ENCODE peak calls at places on chromosomes 7 and 10, in six cellular contexts. One of them, this sample, is unnamed.

GRCh38 chr10:52108236-52108635 is 205.8 kb upstream of the DKK1 start:
- ATAC-seq in Panc1: no peak
- ATAC-seq in gastrocnemius medialis: peak; percentile 64
- ATAC-seq in GM23338: no peak
- ATAC-seq in heart left ventricle: peak; percentile 54
- ATAC-seq in HCT116: no peak
- ATAC-seq in this sample: no peak

GRCh38 chr10:7492660-7493046 is 81.8 kb upstream of the SFMBT2 start:
- ATAC-seq in Panc1: no peak
- ATAC-seq in gastrocnemius medialis: no peak
- ATAC-seq in GM23338: no peak
- ATAC-seq in heart left ventricle: no peak
- ATAC-seq in HCT116: no peak
- ATAC-seq in this sample: no peak

GRCh38 chr7:28311670-28312069 is 100.6 kb upstream of the CREB5 start:
- ATAC-seq in Panc1: no peak
- ATAC-seq in gastrocnemius medialis: no peak
- ATAC-seq in GM23338: peak; percentile 84
- ATAC-seq in heart left ventricle: no peak
- ATAC-seq in HCT116: no peak
- ATAC-seq in this sample: no peak

GRCh38 chr7:142001163-142001874 is 5.6 kb downstream of the MGAM start:
- ATAC-seq in Panc1: no peak
- ATAC-seq in gastrocnemius medialis: no peak
- ATAC-seq in GM23338: no peak
- ATAC-seq in heart left ventricle: no peak
- ATAC-seq in HCT116: peak; percentile 68
- ATAC-seq in this sample: no peak

GRCh38 chr7:74051193-74051592 is 23.2 kb downstream of the ELN start:
- ATAC-seq in Panc1: peak; percentile 9
- ATAC-seq in gastrocnemius medialis: no peak
- ATAC-seq in GM23338: no peak
- ATAC-seq in heart left ventricle: no peak
- ATAC-seq in HCT116: no peak
- ATAC-seq in this sample: peak; percentile 7

GRCh38 chr7:2037805-2038635 is 194.7 kb downstream of the MAD1L1 start:
- ATAC-seq in Panc1: no peak
- ATAC-seq in gastrocnemius medialis: no peak
- ATAC-seq in GM23338: no peak
- ATAC-seq in heart left ventricle: peak; percentile 31
- ATAC-seq in HCT116: no peak
- ATAC-seq in this sample: no peak

GRCh38 chr7:151745090-151745638 is 131.8 kb downstream of the PRKAG2 start:
- ATAC-seq in Panc1: peak; percentile 86
- ATAC-seq in gastrocnemius medialis: peak; percentile 76
- ATAC-seq in GM23338: no peak
- ATAC-seq in heart left ventricle: peak; percentile 91
- ATAC-seq in HCT116: peak; percentile 97
- ATAC-seq in this sample: no peak

GRCh38 chr10:14761372-14761771 is 13.3 kb downstream of the FAM107B start:
- ATAC-seq in Panc1: no peak
- ATAC-seq in gastrocnemius medialis: no peak
- ATAC-seq in GM23338: no peak
- ATAC-seq in heart left ventricle: no peak
- ATAC-seq in HCT116: no peak
- ATAC-seq in this sample: no peak

GRCh38 chr7:102064361-102065025 is 222.2 kb upstream of the SH2B2 start:
- ATAC-seq in Panc1: peak; percentile 64
- ATAC-seq in gastrocnemius medialis: no peak
- ATAC-seq in GM23338: peak; percentile 52
- ATAC-seq in heart left ventricle: peak; percentile 86
- ATAC-seq in HCT116: peak; percentile 62
- ATAC-seq in this sample: peak; percentile 14

GRCh38 chr10:96082153-96082552 is 38.8 kb downstream of the CCNJ start:
- ATAC-seq in Panc1: no peak
- ATAC-seq in gastrocnemius medialis: no peak
- ATAC-seq in GM23338: no peak
- ATAC-seq in heart left ventricle: no peak
- ATAC-seq in HCT116: no peak
- ATAC-seq in this sample: no peak

GRCh38 chr7:50838675-50839377 is 56.1 kb upstream of the GRB10 start:
- ATAC-seq in Panc1: no peak
- ATAC-seq in gastrocnemius medialis: peak; percentile 94
- ATAC-seq in GM23338: no peak
- ATAC-seq in heart left ventricle: peak; percentile 90
- ATAC-seq in HCT116: no peak
- ATAC-seq in this sample: peak; percentile 79

GRCh38 chr7:55550010-55550409 is 22.3 kb downstream of the VOPP1 start:
- ATAC-seq in Panc1: peak; percentile 64
- ATAC-seq in gastrocnemius medialis: peak; percentile 18
- ATAC-seq in GM23338: no peak
- ATAC-seq in heart left ventricle: peak; percentile 14
- ATAC-seq in HCT116: peak; percentile 80
- ATAC-seq in this sample: no peak

GRCh38 chr7:55549457-55549856 is 22.8 kb downstream of the VOPP1 start:
- ATAC-seq in Panc1: no peak
- ATAC-seq in gastrocnemius medialis: no peak
- ATAC-seq in GM23338: no peak
- ATAC-seq in heart left ventricle: no peak
- ATAC-seq in HCT116: no peak
- ATAC-seq in this sample: no peak

GRCh38 chr7:55548295-55548731 is 24.0 kb downstream of the VOPP1 start:
- ATAC-seq in Panc1: no peak
- ATAC-seq in gastrocnemius medialis: no peak
- ATAC-seq in GM23338: no peak
- ATAC-seq in heart left ventricle: no peak
- ATAC-seq in HCT116: no peak
- ATAC-seq in this sample: no peak

GRCh38 chr7:55545496-55545895 is 26.8 kb downstream of the VOPP1 start:
- ATAC-seq in Panc1: peak; percentile 71
- ATAC-seq in gastrocnemius medialis: peak; percentile 54
- ATAC-seq in GM23338: peak; percentile 44
- ATAC-seq in heart left ventricle: peak; percentile 90
- ATAC-seq in HCT116: no peak
- ATAC-seq in this sample: no peak

DNA sequence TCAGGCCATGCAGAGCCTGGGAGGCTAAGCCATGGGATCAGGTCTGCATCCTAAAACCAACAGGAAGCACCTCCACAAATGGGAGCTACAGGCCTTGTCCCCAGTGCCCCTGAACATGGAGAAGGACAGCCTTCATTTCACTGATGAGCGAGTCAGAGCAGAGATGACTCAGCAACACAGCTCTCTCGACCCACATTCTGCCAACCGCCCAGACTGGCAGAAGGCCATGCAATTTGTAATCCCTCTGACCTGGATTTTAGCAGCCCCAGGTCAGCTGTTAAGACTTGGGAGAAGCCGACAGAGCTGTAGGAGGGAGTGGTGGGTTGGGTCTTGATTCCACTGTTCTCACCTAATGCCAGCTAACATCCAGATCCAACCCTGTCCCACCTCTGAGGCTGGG is 25.5 kb downstream of the VOPP1 start:
- ATAC-seq in Panc1: peak; percentile 89
- ATAC-seq in gastrocnemius medialis: peak; percentile 90
- ATAC-seq in GM23338: peak; percentile 37
- ATAC-seq in heart left ventricle: peak; percentile 89
- ATAC-seq in HCT116: peak; percentile 83
- ATAC-seq in this sample: peak; percentile 78
- H3K4me1 ChIP-seq in Panc1: peaks cover 48% of the 10 kb centered on the region
- H3K4me1 ChIP-seq in gastrocnemius medialis: peaks cover 80% of the 10 kb centered on the region
- H3K4me1 ChIP-seq in GM23338: peaks cover 45% of the 10 kb centered on the region
- H3K4me1 ChIP-seq in heart left ventricle: no peaks in the 10 kb centered on the region
- H3K4me1 ChIP-seq in HCT116: peaks cover 29% of the 10 kb centered on the region
- H3K4me1 ChIP-seq in this sample: peaks cover 4% of the 10 kb centered on the region

DNA sequence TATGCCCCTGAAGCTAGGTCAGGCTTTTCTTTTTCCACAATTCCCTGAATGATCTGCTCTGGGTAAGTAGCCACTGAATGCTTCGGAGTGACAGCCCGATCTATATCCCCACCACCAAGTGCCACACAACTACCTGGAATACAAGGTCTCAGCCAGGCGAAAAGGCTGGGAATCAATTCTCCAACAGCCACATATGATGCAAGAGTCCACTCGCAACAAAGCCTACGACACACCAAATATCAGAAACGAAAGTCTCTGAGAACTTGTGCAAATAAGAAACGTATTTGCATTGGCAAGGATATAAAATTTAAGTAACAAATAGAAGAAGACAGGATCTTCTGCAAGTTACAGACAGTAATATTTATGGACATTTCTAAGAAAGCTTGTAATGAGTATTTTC is 5.7 kb downstream of the HIPK2 start:
- ATAC-seq in Panc1: no peak
- ATAC-seq in gastrocnemius medialis: no peak
- ATAC-seq in GM23338: no peak
- ATAC-seq in heart left ventricle: no peak
- ATAC-seq in HCT116: no peak
- ATAC-seq in this sample: no peak
- H3K4me3 ChIP-seq in Panc1: no peak overlapping the region
- H3K4me3 ChIP-seq in gastrocnemius medialis: no peak overlapping the region
- H3K4me3 ChIP-seq in GM23338: no peak overlapping the region
- H3K4me3 ChIP-seq in heart left ventricle: no peak overlapping the region
- H3K4me3 ChIP-seq in HCT116: peak overlapping the region; percentile 23
- H3K4me3 ChIP-seq in this sample: no peak overlapping the region

GRCh38 chr7:106616692-106617052 is 44.3 kb downstream of the CCDC71L start:
- ATAC-seq in Panc1: no peak
- ATAC-seq in gastrocnemius medialis: no peak
- ATAC-seq in GM23338: no peak
- ATAC-seq in heart left ventricle: no peak
- ATAC-seq in HCT116: no peak
- ATAC-seq in this sample: no peak

GRCh38 chr7:106618480-106618879 is 42.5 kb downstream of the CCDC71L start:
- ATAC-seq in Panc1: no peak
- ATAC-seq in gastrocnemius medialis: no peak
- ATAC-seq in GM23338: no peak
- ATAC-seq in heart left ventricle: no peak
- ATAC-seq in HCT116: no peak
- ATAC-seq in this sample: no peak

GRCh38 chr7:106619213-106619612 is 41.7 kb downstream of the CCDC71L start:
- ATAC-seq in Panc1: no peak
- ATAC-seq in gastrocnemius medialis: no peak
- ATAC-seq in GM23338: no peak
- ATAC-seq in heart left ventricle: no peak
- ATAC-seq in HCT116: no peak
- ATAC-seq in this sample: no peak

GRCh38 chr7:106615808-106616691 is 44.9 kb downstream of the CCDC71L start:
- ATAC-seq in Panc1: no peak
- ATAC-seq in gastrocnemius medialis: no peak
- ATAC-seq in GM23338: no peak
- ATAC-seq in heart left ventricle: no peak
- ATAC-seq in HCT116: no peak
- ATAC-seq in this sample: no peak

GRCh38 chr7:106617860-106618259 is 43.1 kb downstream of the CCDC71L start:
- ATAC-seq in Panc1: no peak
- ATAC-seq in gastrocnemius medialis: no peak
- ATAC-seq in GM23338: no peak
- ATAC-seq in heart left ventricle: no peak
- ATAC-seq in HCT116: no peak
- ATAC-seq in this sample: no peak
- H3K4me1 ChIP-seq in Panc1: no peaks in the 10 kb centered on the region
- H3K4me1 ChIP-seq in gastrocnemius medialis: no peaks in the 10 kb centered on the region
- H3K4me1 ChIP-seq in GM23338: no peaks in the 10 kb centered on the region
- H3K4me1 ChIP-seq in heart left ventricle: no peaks in the 10 kb centered on the region
- H3K4me1 ChIP-seq in HCT116: no peaks in the 10 kb centered on the region
- H3K4me1 ChIP-seq in this sample: no peaks in the 10 kb centered on the region

GRCh38 chr7:157292258-157292657 is 44.5 kb upstream of the DNAJB6 start:
- ATAC-seq in Panc1: no peak
- ATAC-seq in gastrocnemius medialis: no peak
- ATAC-seq in GM23338: no peak
- ATAC-seq in heart left ventricle: no peak
- ATAC-seq in HCT116: no peak
- ATAC-seq in this sample: no peak
- H3K4me3 ChIP-seq in Panc1: no peak overlapping the region
- H3K4me3 ChIP-seq in gastrocnemius medialis: no peak overlapping the region
- H3K4me3 ChIP-seq in GM23338: no peak overlapping the region
- H3K4me3 ChIP-seq in heart left ventricle: no peak overlapping the region
- H3K4me3 ChIP-seq in HCT116: no peak overlapping the region
- H3K4me3 ChIP-seq in this sample: no peak overlapping the region

GRCh38 chr10:99999319-100000108 is 10.2 kb downstream of the DNMBP start:
- ATAC-seq in Panc1: no peak
- ATAC-seq in gastrocnemius medialis: peak; percentile 74
- ATAC-seq in GM23338: no peak
- ATAC-seq in heart left ventricle: no peak
- ATAC-seq in HCT116: no peak
- ATAC-seq in this sample: no peak

GRCh38 chr10:99996934-99997648 is 12.7 kb downstream of the DNMBP start:
- ATAC-seq in Panc1: peak; percentile 33
- ATAC-seq in gastrocnemius medialis: peak; percentile 86
- ATAC-seq in GM23338: no peak
- ATAC-seq in heart left ventricle: peak; percentile 61
- ATAC-seq in HCT116: no peak
- ATAC-seq in this sample: no peak

GRCh38 chr10:99993994-99994689 is 15.6 kb downstream of the DNMBP start:
- ATAC-seq in Panc1: peak; percentile 10
- ATAC-seq in gastrocnemius medialis: peak; percentile 17
- ATAC-seq in GM23338: peak; percentile 48
- ATAC-seq in heart left ventricle: peak; percentile 82
- ATAC-seq in HCT116: peak; percentile 55
- ATAC-seq in this sample: peak; percentile 78

GRCh38 chr10:99994801-99995200 is 14.9 kb downstream of the DNMBP start:
- ATAC-seq in Panc1: no peak
- ATAC-seq in gastrocnemius medialis: no peak
- ATAC-seq in GM23338: no peak
- ATAC-seq in heart left ventricle: no peak
- ATAC-seq in HCT116: no peak
- ATAC-seq in this sample: no peak

DNA sequence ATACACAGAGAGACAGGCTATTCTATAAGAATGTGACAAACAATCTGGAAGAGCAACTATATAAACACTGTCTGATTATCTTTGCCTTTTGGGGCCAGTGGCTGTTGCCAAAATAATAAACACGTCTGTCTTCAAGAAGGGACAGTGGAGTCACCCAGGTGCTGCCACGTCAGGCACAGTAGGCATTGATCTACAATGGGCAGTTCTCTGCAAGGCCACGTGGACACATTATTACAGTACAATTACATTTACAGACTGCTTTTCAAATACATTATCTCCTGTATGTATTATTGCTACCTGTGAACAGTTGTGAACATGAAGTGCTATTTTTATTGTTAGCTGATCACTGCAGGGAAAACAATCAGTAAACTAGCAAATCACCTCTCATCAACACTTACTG is 14.0 kb downstream of the DNMBP start:
- ATAC-seq in Panc1: no peak
- ATAC-seq in gastrocnemius medialis: no peak
- ATAC-seq in GM23338: no peak
- ATAC-seq in heart left ventricle: no peak
- ATAC-seq in HCT116: no peak
- ATAC-seq in this sample: no peak
- H3K4me1 ChIP-seq in Panc1: peaks cover 42% of the 10 kb centered on the region
- H3K4me1 ChIP-seq in gastrocnemius medialis: peaks cover 60% of the 10 kb centered on the region
- H3K4me1 ChIP-seq in GM23338: peaks cover 9% of the 10 kb centered on the region
- H3K4me1 ChIP-seq in heart left ventricle: peaks cover 12% of the 10 kb centered on the region
- H3K4me1 ChIP-seq in HCT116: peaks cover 45% of the 10 kb centered on the region
- H3K4me1 ChIP-seq in this sample: peaks cover 9% of the 10 kb centered on the region

This sample was measured in gastroesophageal sphincter.